ENCODE peak calls at places on chromosomes 2 and 18, in six cellular contexts. J is mesendoderm, V is IMR-90, S is H9, T is H1, Q is mesenchymal stem cell. L is an unnamed sample.

GRCh38 chr18:48658721-48659120 is 119.9 kb downstream of the CTIF start:
- DNase-seq in S (no peak), T (no peak), V (no peak), J (no peak), Q (no peak), L (no peak)

GRCh38 chr2:205937193-205937592 is 148.8 kb downstream of the INO80D start:
- DNase-seq in V (no peak), S (no peak), Q (no peak), J (no peak), T (no peak), L (no peak)

GRCh38 chr2:128545829-128546228 is 227.2 kb upstream of the HS6ST1 start:
- DNase-seq in S (no peak), Q (no peak), J (no peak), T (no peak), V (no peak), L (no peak)

GRCh38 chr2:74551942-74552913 is 1.5 kb downstream of the LOXL3 start:
- DNase-seq in S (no peak), J (no peak), V (no peak), Q (no peak), T (no peak), L (no peak)

GRCh38 chr18:12744103-12744502 is 41.3 kb downstream of the PSMG2 start:
- DNase-seq in J (peak), T (no peak), V (peak), S (no peak), Q (peak), L (no peak)

GRCh38 chr2:12739721-12740254 is 23.1 kb downstream of the TRIB2 start:
- DNase-seq in S (no peak), T (no peak), J (no peak), V (no peak), Q (no peak), L (no peak)

GRCh38 chr2:118988706-118989105 is 46.7 kb downstream of the MARCO start:
- DNase-seq in J (no peak), Q (no peak), V (no peak), S (no peak), T (peak), L (no peak)

GRCh38 chr2:26195006-26195961 is 22.4 kb downstream of the GAREM2 start:
- DNase-seq in T (peak), S (no peak), Q (no peak), V (no peak), J (no peak), L (no peak)

GRCh38 chr2:74585406-74586182 is 31.1 kb downstream of the DOK1 start:
- DNase-seq in J (no peak), V (no peak), Q (no peak), T (no peak), S (no peak), L (no peak)

GRCh38 chr2:147197754-147198153 is 647.1 kb upstream of the ACVR2A start:
- DNase-seq in V (no peak), J (no peak), S (no peak), T (no peak), Q (no peak), L (no peak)

GRCh38 chr18:73717570-73717969 is 430.1 kb downstream of the FBXO15 start:
- DNase-seq in Q (peak), J (peak), S (no peak), T (no peak), V (peak), L (no peak)

GRCh38 chr2:98299506-98299905 is 46.8 kb upstream of the CNGA3 start:
- DNase-seq in S (no peak), Q (no peak), J (no peak), T (no peak), V (no peak), L (no peak)
- H2BK15ac ChIP-seq in S (no peak), Q (no peak), J (no peak), T (no peak), V (no peak), L (no peak)

GRCh38 chr2:213451542-213452256 is 167.4 kb downstream of the SPAG16 start:
- DNase-seq in S (no peak), T (no peak), Q (no peak), J (peak), V (no peak), L (peak)

DNA sequence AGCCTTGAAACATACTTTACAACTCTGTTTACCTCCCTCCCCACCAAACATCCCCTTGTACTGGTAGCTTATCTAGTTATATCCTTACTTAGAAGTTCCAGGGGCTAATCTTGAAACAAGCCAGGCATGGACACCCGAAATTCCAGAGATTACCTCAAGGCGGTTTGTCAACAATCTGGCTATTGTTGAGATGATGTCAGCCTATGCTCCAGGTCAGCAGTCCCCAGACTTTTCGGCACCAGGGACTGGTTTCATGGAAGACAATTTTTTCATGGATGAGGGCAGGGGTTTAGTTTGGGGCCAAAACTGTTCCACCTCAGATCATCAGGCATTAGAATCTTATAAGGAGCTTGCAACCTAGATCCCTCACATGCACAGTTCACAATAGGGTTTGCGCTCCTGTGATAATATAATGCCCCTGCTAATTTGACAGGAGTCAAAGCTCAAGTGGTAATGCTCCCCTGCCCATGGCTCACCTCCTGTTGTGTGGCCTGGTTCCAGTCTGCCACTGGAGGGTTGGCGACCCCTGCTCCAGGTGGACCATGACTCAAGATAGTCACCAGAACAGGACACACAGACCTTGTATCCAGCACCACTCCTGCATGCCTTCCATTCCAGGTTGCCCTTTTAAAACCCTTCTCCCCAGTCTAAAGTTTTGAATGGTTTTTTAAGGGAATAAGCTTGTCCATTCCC is 171.2 kb downstream of the SPAG16 start:
- DNase-seq in V (no peak), J (peak), S (no peak), Q (no peak), T (no peak), L (no peak)
- H3K4ac ChIP-seq in V (no peak), J (no peak), S (no peak), Q (no peak), T (no peak), L (no peak)

GRCh38 chr2:234919711-234920110 is 32.1 kb upstream of the SH3BP4 start:
- DNase-seq in T (no peak), S (no peak), J (no peak), Q (peak), V (peak), L (no peak)
- H2BK15ac ChIP-seq in T (no peak), S (no peak), J (no peak), Q (no peak), V (no peak), L (no peak)

GRCh38 chr18:31500161-31500688 is 2.2 kb downstream of the DSG2 start:
- DNase-seq in J (no peak), T (no peak), S (no peak), Q (no peak), V (no peak), L (no peak)

GRCh38 chr18:31497404-31497710 is 620 bp upstream of the DSG2 start:
- DNase-seq in S (no peak), T (no peak), V (no peak), J (no peak), Q (no peak), L (no peak)

GRCh38 chr18:31499157-31499524 is 1.2 kb downstream of the DSG2 start:
- DNase-seq in T (no peak), V (no peak), J (no peak), S (no peak), Q (peak), L (no peak)

GRCh38 chr18:31497711-31498449 is at the start of gene DSG2:
- DNase-seq in T (peak), J (peak), Q (no peak), S (peak), V (no peak), L (peak)

DNA sequence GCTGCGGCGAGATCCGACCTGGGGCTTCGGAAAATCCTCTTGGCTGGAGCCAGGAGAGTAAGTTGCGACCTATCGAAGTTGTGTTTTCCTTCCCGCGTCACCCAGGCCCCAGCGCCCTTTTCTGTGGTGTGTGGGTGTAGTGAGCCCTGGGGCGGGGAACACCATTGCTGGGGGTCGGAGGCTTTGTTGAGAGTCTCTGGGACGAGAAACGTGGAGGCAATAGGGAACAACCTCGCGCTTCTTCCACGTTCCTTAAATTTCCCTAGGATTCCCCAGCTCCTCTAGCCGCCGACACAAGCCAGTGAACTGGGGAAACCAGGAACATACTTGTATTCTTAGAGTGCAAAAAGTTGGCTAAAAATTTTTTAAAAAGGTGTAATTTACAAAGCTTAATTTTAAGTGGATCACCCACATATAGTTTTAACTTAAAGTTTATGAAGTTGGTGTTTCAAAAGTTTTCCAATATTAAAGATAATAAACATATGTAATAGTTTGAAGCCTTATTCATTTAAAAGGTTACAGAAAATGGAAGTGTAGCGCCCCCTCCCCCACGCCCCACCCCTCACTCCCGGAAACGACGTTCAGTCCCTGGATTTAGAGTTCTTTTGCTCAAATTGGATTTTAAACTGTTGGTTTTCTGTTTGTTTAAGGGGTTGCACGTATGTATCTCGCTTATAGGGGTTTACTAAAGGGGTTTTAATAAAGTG is 626 bp downstream of the DSG2 start:
- DNase-seq in S (no peak), T (no peak), J (no peak), V (no peak), Q (peak), L (peak)
- H3K4ac ChIP-seq in S (peak), T (no peak), J (peak), V (no peak), Q (peak), L (peak)

DNA sequence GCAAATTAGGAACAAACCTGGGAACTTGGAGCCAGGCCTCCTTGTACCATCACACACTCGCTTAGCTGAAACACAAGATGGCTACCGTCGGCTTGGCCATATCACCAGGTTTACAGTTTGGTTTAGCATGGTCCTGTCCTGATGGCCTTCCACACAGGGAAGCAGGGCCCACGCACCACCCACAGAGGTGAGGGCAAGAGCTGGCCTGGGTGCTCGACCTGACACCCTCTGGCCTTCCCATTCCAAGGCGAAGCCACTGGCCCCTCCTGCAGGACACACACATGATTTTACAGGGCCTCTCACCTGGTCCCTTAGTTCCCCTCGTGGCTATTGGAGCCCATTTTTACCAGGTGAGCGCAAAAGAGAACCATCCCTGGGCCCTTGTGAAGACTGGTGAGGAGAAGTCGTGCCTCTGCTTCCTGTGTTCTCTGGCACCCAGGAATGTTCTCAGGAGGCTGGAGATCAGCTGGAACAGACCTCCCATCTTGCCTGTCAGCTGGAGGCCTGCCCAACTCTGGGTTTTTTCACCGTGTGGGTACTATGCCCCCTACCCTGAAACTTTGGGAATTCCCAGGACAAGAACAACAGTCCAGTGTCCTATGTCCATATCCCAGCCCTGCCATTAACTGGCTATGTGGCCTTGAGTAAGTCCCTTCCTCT is 53.0 kb upstream of the FOSL2 start:
- DNase-seq in V (no peak), J (no peak), T (no peak), S (no peak), Q (no peak), L (no peak)
- H2BK15ac ChIP-seq in V (peak), J (no peak), T (no peak), S (no peak), Q (peak), L (no peak)

L was measured in neuronal stem cell.